ENCODE peak calls at places on chromosomes 6 and 20, in seven cellular contexts. Q, I, A, F, E, Y and W are unnamed samples.

GRCh38 chr20:53279735-53280134 is 307.6 kb downstream of the TSHZ2 start:
- DNase-seq in Q (no peak), I (no peak), A (no peak), F (no peak), E (no peak), Y (no peak), W (no peak)

GRCh38 chr20:21956591-21956990 is 251.1 kb downstream of the PAX1 start:
- DNase-seq in Q (no peak), I (no peak), A (no peak), F (no peak), E (no peak), Y (no peak), W (no peak)

GRCh38 chr6:133184798-133185380 is 56.3 kb upstream of the EYA4 start:
- DNase-seq in Q (no peak), I (peak), A (no peak), F (no peak), E (no peak), Y (no peak), W (no peak)

GRCh38 chr6:33390767-33391277 is 801 bp upstream of the KIFC1 start:
- DNase-seq in Q (no peak), I (no peak), A (no peak), F (no peak), E (no peak), Y (no peak), W (no peak)

GRCh38 chr20:37226889-37227288 is 34.7 kb downstream of the GHRH start:
- DNase-seq in Q (peak), I (no peak), A (peak), F (peak), E (no peak), Y (no peak), W (no peak)

GRCh38 chr6:15308445-15309213 is 62.8 kb downstream of the JARID2 start:
- DNase-seq in Q (no peak), I (no peak), A (no peak), F (no peak), E (no peak), Y (no peak), W (no peak)

GRCh38 chr20:34190679-34191090 is 50.5 kb upstream of the ASIP start:
- DNase-seq in Q (peak), I (peak), A (peak), F (peak), E (peak), Y (peak), W (peak)

GRCh38 chr6:19734519-19734918 is 102.7 kb upstream of the ID4 start:
- DNase-seq in Q (no peak), I (no peak), A (no peak), F (no peak), E (no peak), Y (no peak), W (no peak)

GRCh38 chr6:65780691-65781090 is 73.7 kb upstream of the EYS start:
- DNase-seq in Q (no peak), I (no peak), A (no peak), F (no peak), E (no peak), Y (no peak), W (no peak)

GRCh38 chr20:58017237-58017969 is 211.1 kb downstream of the ANKRD60 start:
- DNase-seq in Q (no peak), I (peak), A (peak), F (no peak), E (peak), Y (no peak), W (no peak)

GRCh38 chr20:46512943-46513844 is at the start of gene ZNF334:
- DNase-seq in Q (peak), I (peak), A (peak), F (peak), E (peak), Y (peak), W (no peak)

GRCh38 chr20:64164123-64164836 is at the start of gene MYT1:
- DNase-seq in Q (no peak), I (no peak), A (no peak), F (no peak), E (no peak), Y (no peak), W (no peak)

GRCh38 chr6:42450314-42451145 is 1.2 kb downstream of the TRERF1 start:
- DNase-seq in Q (peak), I (peak), A (no peak), F (no peak), E (no peak), Y (no peak), W (peak)

GRCh38 chr6:118980063-118980462 is 45.1 kb upstream of the MCM9 start:
- DNase-seq in Q (peak), I (no peak), A (no peak), F (peak), E (no peak), Y (no peak), W (no peak)